ENCODE peak calls at places on chromosome 19, in nine cellular contexts. C, M, N, J, A, U, D, Y and I are unnamed samples.

GRCh38 chr19:30073152-30074000 is 131.3 kb downstream of the URI1 start:
- DNase-seq in C (no peak), Y (no peak), U (no peak), J (no peak), N (no peak), M (no peak), D (no peak), A (no peak), I (peak)

GRCh38 chr19:41545547-41545946 is 30.4 kb upstream of the CEACAM21 start:
- DNase-seq in D (no peak), U (no peak), C (no peak), Y (no peak), M (no peak), N (no peak), A (no peak), J (no peak), I (no peak)

GRCh38 chr19:53958168-53958571 is 4.6 kb upstream of the CACNG8 start:
- DNase-seq in A (no peak), N (no peak), D (no peak), C (peak), Y (no peak), M (no peak), U (no peak), J (no peak), I (no peak)

GRCh38 chr19:45376045-45376724 is 5.8 kb upstream of the ERCC2 start:
- DNase-seq in Y (peak), M (no peak), A (peak), J (no peak), C (no peak), D (no peak), N (peak), U (no peak), I (no peak)

GRCh38 chr19:10644351-10645007 is 9.7 kb upstream of the ILF3 start:
- DNase-seq in J (peak), A (peak), M (peak), D (peak), C (peak), U (peak), Y (peak), N (peak), I (no peak)

GRCh38 chr19:15255359-15255990 is 23.2 kb upstream of the EPHX3 start:
- DNase-seq in C (no peak), J (no peak), N (no peak), U (no peak), M (no peak), Y (no peak), A (no peak), D (no peak), I (peak)

GRCh38 chr19:45446295-45446694 is 21.5 kb upstream of the FOSB start:
- DNase-seq in Y (no peak), D (no peak), C (no peak), A (peak), U (peak), N (no peak), M (no peak), J (no peak), I (no peak)

GRCh38 chr19:28539759-28540158 is 673.2 kb downstream of the UQCRFS1 start:
- DNase-seq in Y (no peak), D (no peak), N (no peak), J (no peak), M (no peak), C (no peak), A (no peak), U (no peak), I (no peak)

GRCh38 chr19:30870861-30871260 is 478.4 kb downstream of the TSHZ3 start:
- DNase-seq in M (no peak), D (no peak), Y (no peak), A (no peak), J (no peak), C (no peak), N (peak), U (no peak), I (no peak)

GRCh38 chr19:1189419-1189818 is 15.4 kb upstream of the SBNO2 start:
- DNase-seq in U (no peak), Y (no peak), M (no peak), N (peak), C (no peak), D (peak), J (no peak), A (no peak), I (no peak)

GRCh38 chr19:3397266-3398022 is 31.1 kb downstream of the NFIC start:
- DNase-seq in Y (no peak), J (no peak), M (no peak), D (no peak), C (no peak), U (no peak), N (no peak), A (no peak), I (no peak)